ENCODE peak calls at places on chromosomes 13 and 19, in seven cellular contexts. P, T, I, O, U, Q and B are unnamed samples.
A peak's percentile ranks its signal among the peaks of the same experiment; 100 is the strongest.

GRCh38 chr13:41802684-41803554 is 158.0 kb downstream of the VWA8 start:
- DNase-seq in Q (no peak), U (peak; percentile 96), T (no peak), O (peak; percentile 85), I (no peak), P (peak; percentile 67), B (no peak)

GRCh38 chr19:38264486-38265212 is at the start of gene SPINT2:
- DNase-seq in U (no peak), I (no peak), O (no peak), P (no peak), Q (no peak), T (peak; percentile 65), B (no peak)

GRCh38 chr13:113001251-113002140 is 32.5 kb downstream of the MCF2L start:
- DNase-seq in U (no peak), Q (no peak), O (peak; percentile 3), P (peak; percentile 8), T (no peak), I (peak; percentile 66), B (no peak)

GRCh38 chr19:3851254-3852176 is 17.3 kb downstream of the ZFR2 start:
- DNase-seq in P (no peak), O (no peak), T (no peak), I (no peak), Q (no peak), U (peak; percentile 41), B (no peak)

GRCh38 chr19:765179-765738 is 14.3 kb downstream of the MISP start:
- DNase-seq in P (no peak), O (no peak), U (no peak), T (no peak), I (no peak), Q (no peak), B (no peak)

GRCh38 chr13:58879114-58879513 is 1247.6 kb downstream of the PCDH17 start:
- DNase-seq in Q (no peak), I (no peak), T (no peak), U (no peak), P (no peak), O (no peak), B (no peak)

GRCh38 chr19:14005381-14006084 is 587 bp downstream of the RFX1 start:
- DNase-seq in O (peak; percentile 75), P (peak; percentile 90), T (peak; percentile 89), Q (peak; percentile 58), I (peak; percentile 94), U (peak; percentile 87), B (no peak)

GRCh38 chr13:111279253-111279652 is 41.2 kb upstream of the TEX29 start:
- DNase-seq in P (no peak), Q (no peak), I (no peak), T (no peak), O (no peak), U (no peak), B (no peak)

GRCh38 chr19:5293607-5294089 is 47.0 kb downstream of the PTPRS start:
- DNase-seq in I (no peak), O (peak; percentile 40), U (peak; percentile 10), P (peak; percentile 27), Q (no peak), T (no peak), B (peak; percentile 87)

GRCh38 chr19:17946965-17947784 is 14.4 kb downstream of the CCDC124 start:
- DNase-seq in P (no peak), Q (no peak), U (no peak), I (no peak), T (peak; percentile 73), O (no peak), B (no peak)

GRCh38 chr13:31227870-31228269 is 28.1 kb downstream of the B3GLCT start:
- DNase-seq in T (no peak), P (no peak), O (no peak), U (no peak), I (no peak), Q (no peak), B (no peak)

GRCh38 chr13:94362411-94362909 is 117.0 kb downstream of the DCT start:
- DNase-seq in I (peak; percentile 36), P (peak; percentile 93), T (no peak), O (peak; percentile 95), Q (no peak), U (peak; percentile 94), B (no peak)

GRCh38 chr19:15669440-15669839 is 3.4 kb upstream of the CYP4F12 start:
- DNase-seq in T (no peak), I (no peak), Q (no peak), P (no peak), O (no peak), U (no peak), B (no peak)

GRCh38 chr13:113138792-113139551 is 16.4 kb downstream of the F10 start:
- DNase-seq in P (no peak), U (no peak), O (no peak), Q (no peak), T (no peak), I (no peak), B (no peak)

GRCh38 chr19:55255618-55256423 is 3.0 kb downstream of the PPP6R1 start:
- DNase-seq in Q (no peak), P (peak; percentile 26), U (peak; percentile 46), I (no peak), T (peak; percentile 80), O (peak; percentile 60), B (no peak)

GRCh38 chr13:32824671-32825070 is 191.6 kb upstream of the KL start:
- DNase-seq in O (peak; percentile 95), P (peak; percentile 84), T (no peak), I (no peak), U (peak; percentile 94), Q (no peak), B (no peak)

GRCh38 chr13:91112191-91112579 is 235.3 kb upstream of the MIR17HG start:
- DNase-seq in P (no peak), O (no peak), I (no peak), T (no peak), Q (no peak), U (no peak), B (no peak)

GRCh38 chr19:50520822-50521465 is 7.2 kb upstream of the ASPDH start:
- DNase-seq in Q (no peak), I (no peak), O (no peak), U (no peak), P (no peak), T (no peak), B (peak; percentile 68)

GRCh38 chr13:70249332-70250064 is 141.2 kb upstream of the KLHL1 start:
- DNase-seq in T (no peak), U (peak; percentile 39), I (no peak), P (peak; percentile 50), O (no peak), Q (no peak), B (no peak)

GRCh38 chr19:49786432-49786831 is 19.6 kb downstream of the AP2A1 start:
- DNase-seq in Q (no peak), U (peak; percentile 55), T (no peak), P (peak; percentile 49), I (no peak), O (peak; percentile 53), B (no peak)

GRCh38 chr13:40172149-40172591 is 494.3 kb downstream of the FOXO1 start:
- DNase-seq in O (no peak), T (no peak), U (no peak), I (no peak), Q (no peak), P (no peak), B (no peak)

GRCh38 chr13:102704238-102704750 is 9.4 kb upstream of the METTL21C start:
- DNase-seq in T (no peak), I (no peak), U (no peak), P (no peak), O (no peak), Q (no peak), B (no peak)

GRCh38 chr13:30796132-30796832 is 60.9 kb downstream of the ALOX5AP start:
- DNase-seq in Q (no peak), U (peak; percentile 80), T (no peak), P (peak; percentile 59), O (peak; percentile 62), I (no peak), B (no peak)

GRCh38 chr13:81597101-81597500 is 1256.2 kb upstream of the SPRY2 start:
- DNase-seq in P (no peak), Q (no peak), T (no peak), U (no peak), O (no peak), I (no peak), B (no peak)

DNA sequence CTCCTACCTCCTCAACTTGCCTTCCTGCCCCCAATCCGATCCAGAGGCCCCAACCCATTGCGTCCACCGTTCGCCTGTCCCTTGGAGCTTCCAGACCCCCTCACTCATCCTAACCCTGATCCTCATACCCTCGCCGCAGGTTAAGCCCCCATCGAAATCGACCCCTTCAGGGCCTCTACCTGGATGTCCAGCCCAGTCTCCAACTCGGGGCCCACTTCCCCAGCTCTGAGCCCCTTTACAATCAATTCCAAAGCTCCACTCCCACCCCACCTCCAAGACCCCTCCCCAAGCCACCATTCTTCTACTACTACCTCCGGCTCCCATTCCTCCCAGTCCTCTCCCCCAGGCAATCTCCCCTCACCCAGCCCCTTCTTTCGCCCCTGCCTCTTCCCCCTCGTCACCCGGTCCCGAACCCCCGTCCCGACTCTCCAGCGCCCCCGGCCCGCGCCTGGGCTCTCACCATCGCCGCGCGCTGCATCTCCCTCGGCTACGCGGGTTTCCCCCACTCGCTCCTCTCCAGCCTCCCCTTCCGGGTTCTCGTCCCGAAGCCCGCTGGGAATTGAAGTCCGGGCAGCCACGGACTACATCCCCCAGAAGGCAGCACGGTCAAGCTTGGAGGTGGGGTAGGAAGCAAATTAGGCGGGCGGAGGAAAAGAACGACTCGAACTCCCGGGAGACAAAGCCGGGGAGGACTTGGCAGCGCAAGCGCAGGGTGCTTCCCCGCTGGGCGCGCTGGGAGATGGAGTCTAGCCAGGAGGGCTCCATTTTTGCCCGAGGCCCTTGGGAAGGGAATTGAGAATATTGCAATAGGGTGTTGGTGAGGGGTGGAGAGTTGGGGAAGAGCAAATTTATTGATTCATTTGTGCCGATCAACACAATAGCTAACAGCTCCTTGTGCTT is at the start of gene FBXO46:
- DNase-seq in P (peak; percentile 99), T (peak; percentile 89), O (peak; percentile 98), Q (peak; percentile 93), U (peak; percentile 99), I (peak; percentile 99), B (peak; percentile 98)
- TF ChIP-seq CTCF in P (peak; percentile 2), T (peak; percentile 40), O (peak; percentile 35), Q (peak; percentile 20), U (no peak), I (no peak), B (peak; percentile 37)

GRCh38 chr13:27665333-27665732 is 43.6 kb downstream of the POLR1D start:
- DNase-seq in I (no peak), U (no peak), T (no peak), P (no peak), Q (no peak), O (peak; percentile 20), B (no peak)
- TF ChIP-seq CTCF in I (peak; percentile 9), U (no peak), T (no peak), P (peak; percentile 32), Q (peak; percentile 12), O (no peak), B (peak; percentile 50)

GRCh38 chr19:53308339-53308811 is 25.2 kb upstream of the ZNF845 start:
- DNase-seq in P (peak; percentile 22), T (no peak), O (no peak), U (peak; percentile 38), I (no peak), Q (peak; percentile 29), B (no peak)
- TF ChIP-seq CTCF in P (peak; percentile 24), T (no peak), O (no peak), U (peak; percentile 52), I (peak; percentile 48), Q (peak; percentile 65), B (no peak)

DNA sequence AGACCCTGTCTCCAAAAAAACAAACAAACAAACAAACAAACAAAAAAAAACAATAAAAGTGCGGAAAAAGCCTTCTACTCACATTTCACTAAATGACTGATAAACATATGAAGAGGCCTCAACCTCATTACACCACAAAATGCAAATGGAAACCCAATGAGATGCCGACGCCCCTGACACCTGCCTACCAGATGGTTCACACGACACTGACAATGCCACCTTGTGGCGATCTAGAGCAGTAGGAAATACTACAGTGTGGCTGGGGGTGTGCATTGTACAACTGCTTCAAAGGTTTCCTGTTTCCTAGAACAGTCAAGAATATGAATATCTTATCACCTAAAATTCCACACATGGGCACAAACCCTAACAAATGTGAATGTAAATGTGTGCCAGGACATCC is 14.0 kb downstream of the SCGB2B2 start:
- DNase-seq in U (peak; percentile 22), P (peak; percentile 6), I (no peak), T (no peak), Q (no peak), O (no peak), B (no peak)
- TF ChIP-seq CTCF in U (peak; percentile 33), P (peak; percentile 41), I (no peak), T (peak; percentile 65), Q (peak; percentile 31), O (no peak), B (peak; percentile 38)